ENCODE peak calls at places on chromosomes 5 and 9, in ten cellular contexts. One of them, this sample, is unnamed.

GRCh38 chr5:150516011-150516410 is 8.1 kb downstream of the NDST1 start:
- DNase-seq in thyroid gland: peak; percentile 41
- DNase-seq in left colon: no peak
- DNase-seq in fibroblast of the conjunctiva: no peak
- DNase-seq in psoas muscle: no peak
- DNase-seq in T-helper 22 cell: no peak
- DNase-seq in GM04503: no peak
- DNase-seq in myocyte: peak; percentile 58
- DNase-seq in pancreas: peak; percentile 71
- DNase-seq in HTR-8/SVneo: no peak
- DNase-seq in this sample: no peak

GRCh38 chr5:138890686-138891085 is 15.6 kb upstream of the LRRTM2 start:
- DNase-seq in thyroid gland: no peak
- DNase-seq in left colon: no peak
- DNase-seq in fibroblast of the conjunctiva: no peak
- DNase-seq in psoas muscle: no peak
- DNase-seq in T-helper 22 cell: no peak
- DNase-seq in GM04503: no peak
- DNase-seq in myocyte: no peak
- DNase-seq in pancreas: no peak
- DNase-seq in HTR-8/SVneo: no peak
- DNase-seq in this sample: no peak

GRCh38 chr5:83731638-83732037 is 11.0 kb upstream of the HAPLN1 start:
- DNase-seq in thyroid gland: no peak
- DNase-seq in left colon: no peak
- DNase-seq in fibroblast of the conjunctiva: no peak
- DNase-seq in psoas muscle: no peak
- DNase-seq in T-helper 22 cell: no peak
- DNase-seq in GM04503: no peak
- DNase-seq in myocyte: no peak
- DNase-seq in pancreas: no peak
- DNase-seq in HTR-8/SVneo: no peak
- DNase-seq in this sample: no peak

GRCh38 chr5:81020478-81021167 is 60.5 kb downstream of the RASGRF2 start:
- DNase-seq in thyroid gland: no peak
- DNase-seq in left colon: no peak
- DNase-seq in fibroblast of the conjunctiva: no peak
- DNase-seq in psoas muscle: no peak
- DNase-seq in T-helper 22 cell: no peak
- DNase-seq in GM04503: no peak
- DNase-seq in myocyte: no peak
- DNase-seq in pancreas: no peak
- DNase-seq in HTR-8/SVneo: no peak
- DNase-seq in this sample: no peak

GRCh38 chr5:57844410-57844809 is 361.8 kb upstream of the ACTBL2 start:
- DNase-seq in thyroid gland: no peak
- DNase-seq in left colon: no peak
- DNase-seq in fibroblast of the conjunctiva: no peak
- DNase-seq in psoas muscle: peak; percentile 16
- DNase-seq in T-helper 22 cell: no peak
- DNase-seq in GM04503: no peak
- DNase-seq in myocyte: no peak
- DNase-seq in pancreas: no peak
- DNase-seq in HTR-8/SVneo: no peak
- DNase-seq in this sample: no peak

GRCh38 chr5:145341842-145342241 is 493.3 kb downstream of the PRELID2 start:
- DNase-seq in thyroid gland: no peak
- DNase-seq in left colon: no peak
- DNase-seq in fibroblast of the conjunctiva: no peak
- DNase-seq in psoas muscle: no peak
- DNase-seq in T-helper 22 cell: no peak
- DNase-seq in GM04503: no peak
- DNase-seq in myocyte: no peak
- DNase-seq in pancreas: no peak
- DNase-seq in HTR-8/SVneo: no peak
- DNase-seq in this sample: no peak

GRCh38 chr9:35757527-35758275 is 3.6 kb upstream of the MSMP start:
- DNase-seq in thyroid gland: peak; percentile 50
- DNase-seq in left colon: peak; percentile 67
- DNase-seq in fibroblast of the conjunctiva: no peak
- DNase-seq in psoas muscle: no peak
- DNase-seq in T-helper 22 cell: no peak
- DNase-seq in GM04503: no peak
- DNase-seq in myocyte: no peak
- DNase-seq in pancreas: no peak
- DNase-seq in HTR-8/SVneo: peak; percentile 39
- DNase-seq in this sample: no peak

GRCh38 chr5:15525679-15526275 is 25.8 kb downstream of the FBXL7 start:
- DNase-seq in thyroid gland: no peak
- DNase-seq in left colon: no peak
- DNase-seq in fibroblast of the conjunctiva: no peak
- DNase-seq in psoas muscle: no peak
- DNase-seq in T-helper 22 cell: no peak
- DNase-seq in GM04503: no peak
- DNase-seq in myocyte: no peak
- DNase-seq in pancreas: no peak
- DNase-seq in HTR-8/SVneo: no peak
- DNase-seq in this sample: no peak

GRCh38 chr9:27765931-27766835 is 192.9 kb upstream of the C9orf72 start:
- DNase-seq in thyroid gland: no peak
- DNase-seq in left colon: no peak
- DNase-seq in fibroblast of the conjunctiva: no peak
- DNase-seq in psoas muscle: no peak
- DNase-seq in T-helper 22 cell: no peak
- DNase-seq in GM04503: no peak
- DNase-seq in myocyte: peak; percentile 37
- DNase-seq in pancreas: no peak
- DNase-seq in HTR-8/SVneo: no peak
- DNase-seq in this sample: peak; percentile 40

GRCh38 chr5:127958421-127959011 is 125.0 kb upstream of the SLC12A2 start:
- DNase-seq in thyroid gland: no peak
- DNase-seq in left colon: peak; percentile 56
- DNase-seq in fibroblast of the conjunctiva: no peak
- DNase-seq in psoas muscle: no peak
- DNase-seq in T-helper 22 cell: no peak
- DNase-seq in GM04503: no peak
- DNase-seq in myocyte: no peak
- DNase-seq in pancreas: no peak
- DNase-seq in HTR-8/SVneo: no peak
- DNase-seq in this sample: no peak

GRCh38 chr5:111092062-111092853 is at the start of gene WDR36:
- DNase-seq in thyroid gland: peak; percentile 83
- DNase-seq in left colon: peak; percentile 86
- DNase-seq in fibroblast of the conjunctiva: peak; percentile 78
- DNase-seq in psoas muscle: peak; percentile 89
- DNase-seq in T-helper 22 cell: peak; percentile 70
- DNase-seq in GM04503: peak; percentile 82
- DNase-seq in myocyte: peak; percentile 97
- DNase-seq in pancreas: peak; percentile 92
- DNase-seq in HTR-8/SVneo: peak; percentile 88
- DNase-seq in this sample: peak; percentile 72

GRCh38 chr5:56663523-56663922 is 151.8 kb upstream of the MAP3K1 start:
- DNase-seq in thyroid gland: no peak
- DNase-seq in left colon: no peak
- DNase-seq in fibroblast of the conjunctiva: no peak
- DNase-seq in psoas muscle: no peak
- DNase-seq in T-helper 22 cell: no peak
- DNase-seq in GM04503: no peak
- DNase-seq in myocyte: no peak
- DNase-seq in pancreas: no peak
- DNase-seq in HTR-8/SVneo: no peak
- DNase-seq in this sample: no peak

GRCh38 chr9:92481029-92481633 is 1.2 kb downstream of the ASPN start:
- DNase-seq in thyroid gland: no peak
- DNase-seq in left colon: no peak
- DNase-seq in fibroblast of the conjunctiva: no peak
- DNase-seq in psoas muscle: no peak
- DNase-seq in T-helper 22 cell: no peak
- DNase-seq in GM04503: no peak
- DNase-seq in myocyte: peak; percentile 15
- DNase-seq in pancreas: no peak
- DNase-seq in HTR-8/SVneo: no peak
- DNase-seq in this sample: no peak

GRCh38 chr9:79617395-79617794 is 45.6 kb downstream of the TLE4 start:
- DNase-seq in thyroid gland: peak; percentile 63
- DNase-seq in left colon: peak; percentile 26
- DNase-seq in fibroblast of the conjunctiva: peak; percentile 37
- DNase-seq in psoas muscle: no peak
- DNase-seq in T-helper 22 cell: no peak
- DNase-seq in GM04503: no peak
- DNase-seq in myocyte: no peak
- DNase-seq in pancreas: peak; percentile 37
- DNase-seq in HTR-8/SVneo: no peak
- DNase-seq in this sample: no peak

GRCh38 chr5:156219483-156219882 is 107.5 kb upstream of the SGCD start:
- DNase-seq in thyroid gland: no peak
- DNase-seq in left colon: no peak
- DNase-seq in fibroblast of the conjunctiva: no peak
- DNase-seq in psoas muscle: no peak
- DNase-seq in T-helper 22 cell: no peak
- DNase-seq in GM04503: no peak
- DNase-seq in myocyte: peak; percentile 13
- DNase-seq in pancreas: no peak
- DNase-seq in HTR-8/SVneo: no peak
- DNase-seq in this sample: no peak

GRCh38 chr5:146283344-146283761 is 55.3 kb upstream of the POU4F3 start:
- DNase-seq in thyroid gland: no peak
- DNase-seq in left colon: no peak
- DNase-seq in fibroblast of the conjunctiva: peak; percentile 24
- DNase-seq in psoas muscle: no peak
- DNase-seq in T-helper 22 cell: no peak
- DNase-seq in GM04503: peak; percentile 77
- DNase-seq in myocyte: peak; percentile 77
- DNase-seq in pancreas: no peak
- DNase-seq in HTR-8/SVneo: peak; percentile 84
- DNase-seq in this sample: peak; percentile 92

GRCh38 chr5:44942524-44943001 is 133.8 kb downstream of the MRPS30 start:
- DNase-seq in thyroid gland: no peak
- DNase-seq in left colon: no peak
- DNase-seq in fibroblast of the conjunctiva: no peak
- DNase-seq in psoas muscle: no peak
- DNase-seq in T-helper 22 cell: no peak
- DNase-seq in GM04503: no peak
- DNase-seq in myocyte: no peak
- DNase-seq in pancreas: no peak
- DNase-seq in HTR-8/SVneo: no peak
- DNase-seq in this sample: no peak

GRCh38 chr5:57298985-57299491 is 125.2 kb downstream of the GPBP1 start:
- DNase-seq in thyroid gland: no peak
- DNase-seq in left colon: no peak
- DNase-seq in fibroblast of the conjunctiva: peak; percentile 73
- DNase-seq in psoas muscle: no peak
- DNase-seq in T-helper 22 cell: no peak
- DNase-seq in GM04503: peak; percentile 42
- DNase-seq in myocyte: peak; percentile 84
- DNase-seq in pancreas: peak; percentile 42
- DNase-seq in HTR-8/SVneo: peak; percentile 50
- DNase-seq in this sample: peak; percentile 66

GRCh38 chr5:172303090-172303995 is 19.8 kb upstream of the UBTD2 start:
- DNase-seq in thyroid gland: no peak
- DNase-seq in left colon: no peak
- DNase-seq in fibroblast of the conjunctiva: no peak
- DNase-seq in psoas muscle: no peak
- DNase-seq in T-helper 22 cell: no peak
- DNase-seq in GM04503: no peak
- DNase-seq in myocyte: no peak
- DNase-seq in pancreas: no peak
- DNase-seq in HTR-8/SVneo: no peak
- DNase-seq in this sample: no peak

GRCh38 chr5:468401-468800 is 25.4 kb downstream of the EXOC3 start:
- DNase-seq in thyroid gland: no peak
- DNase-seq in left colon: peak; percentile 17
- DNase-seq in fibroblast of the conjunctiva: no peak
- DNase-seq in psoas muscle: no peak
- DNase-seq in T-helper 22 cell: no peak
- DNase-seq in GM04503: no peak
- DNase-seq in myocyte: no peak
- DNase-seq in pancreas: no peak
- DNase-seq in HTR-8/SVneo: no peak
- DNase-seq in this sample: no peak

GRCh38 chr9:112087506-112087905 is 87.6 kb downstream of the SUSD1 start:
- DNase-seq in thyroid gland: no peak
- DNase-seq in left colon: no peak
- DNase-seq in fibroblast of the conjunctiva: no peak
- DNase-seq in psoas muscle: no peak
- DNase-seq in T-helper 22 cell: no peak
- DNase-seq in GM04503: no peak
- DNase-seq in myocyte: no peak
- DNase-seq in pancreas: no peak
- DNase-seq in HTR-8/SVneo: no peak
- DNase-seq in this sample: no peak

GRCh38 chr9:122346478-122347347 is 24.1 kb upstream of the PTGS1 start:
- DNase-seq in thyroid gland: peak; percentile 34
- DNase-seq in left colon: peak; percentile 56
- DNase-seq in fibroblast of the conjunctiva: no peak
- DNase-seq in psoas muscle: peak; percentile 68
- DNase-seq in T-helper 22 cell: peak; percentile 4
- DNase-seq in GM04503: no peak
- DNase-seq in myocyte: peak; percentile 43
- DNase-seq in pancreas: peak; percentile 28
- DNase-seq in HTR-8/SVneo: no peak
- DNase-seq in this sample: no peak

GRCh38 chr5:132465095-132465707 is 25.4 kb downstream of the IRF1 start:
- DNase-seq in thyroid gland: no peak
- DNase-seq in left colon: peak; percentile 31
- DNase-seq in fibroblast of the conjunctiva: no peak
- DNase-seq in psoas muscle: no peak
- DNase-seq in T-helper 22 cell: no peak
- DNase-seq in GM04503: no peak
- DNase-seq in myocyte: peak; percentile 35
- DNase-seq in pancreas: no peak
- DNase-seq in HTR-8/SVneo: no peak
- DNase-seq in this sample: no peak

GRCh38 chr9:122338989-122339388 is 31.8 kb upstream of the PTGS1 start:
- DNase-seq in thyroid gland: no peak
- DNase-seq in left colon: no peak
- DNase-seq in fibroblast of the conjunctiva: no peak
- DNase-seq in psoas muscle: no peak
- DNase-seq in T-helper 22 cell: no peak
- DNase-seq in GM04503: no peak
- DNase-seq in myocyte: no peak
- DNase-seq in pancreas: no peak
- DNase-seq in HTR-8/SVneo: no peak
- DNase-seq in this sample: no peak

GRCh38 chr5:159448-160172 is 31.7 kb upstream of the LRRC14B start:
- DNase-seq in thyroid gland: no peak
- DNase-seq in left colon: peak; percentile 10
- DNase-seq in fibroblast of the conjunctiva: no peak
- DNase-seq in psoas muscle: no peak
- DNase-seq in T-helper 22 cell: no peak
- DNase-seq in GM04503: no peak
- DNase-seq in myocyte: peak; percentile 65
- DNase-seq in pancreas: no peak
- DNase-seq in HTR-8/SVneo: no peak
- DNase-seq in this sample: peak; percentile 44

GRCh38 chr5:131279209-131279608 is 15.4 kb downstream of the CDC42SE2 start:
- DNase-seq in thyroid gland: no peak
- DNase-seq in left colon: no peak
- DNase-seq in fibroblast of the conjunctiva: no peak
- DNase-seq in psoas muscle: no peak
- DNase-seq in T-helper 22 cell: no peak
- DNase-seq in GM04503: no peak
- DNase-seq in myocyte: no peak
- DNase-seq in pancreas: no peak
- DNase-seq in HTR-8/SVneo: no peak
- DNase-seq in this sample: no peak

GRCh38 chr9:227882-228281 is 13.2 kb downstream of the DOCK8 start:
- DNase-seq in thyroid gland: no peak
- DNase-seq in left colon: no peak
- DNase-seq in fibroblast of the conjunctiva: no peak
- DNase-seq in psoas muscle: no peak
- DNase-seq in T-helper 22 cell: no peak
- DNase-seq in GM04503: no peak
- DNase-seq in myocyte: no peak
- DNase-seq in pancreas: no peak
- DNase-seq in HTR-8/SVneo: no peak
- DNase-seq in this sample: no peak

GRCh38 chr9:98248737-98249474 is 6.5 kb downstream of the TBC1D2 start:
- DNase-seq in thyroid gland: peak; percentile 93
- DNase-seq in left colon: peak; percentile 88
- DNase-seq in fibroblast of the conjunctiva: peak; percentile 61
- DNase-seq in psoas muscle: peak; percentile 44
- DNase-seq in T-helper 22 cell: no peak
- DNase-seq in GM04503: peak; percentile 49
- DNase-seq in myocyte: peak; percentile 64
- DNase-seq in pancreas: no peak
- DNase-seq in HTR-8/SVneo: peak; percentile 37
- DNase-seq in this sample: peak; percentile 86

This sample was measured in non-pigmented ciliary epithelial cell.